ENCODE peak calls at places on chromosomes 13 and 19, in nine cellular contexts. E is cardiac fibroblast, N is body of pancreas, P is AG04449, I is retinal pigment epithelial cell, S is astrocyte of the cerebellum, V is Panc1, W is stomach, O is suprapubic skin. B is an unnamed sample.

GRCh38 chr13:47933688-47934011 is 67.4 kb downstream of the SUCLA2 start:
- DNase-seq in E (peak; percentile 10), V (no peak), N (no peak), W (no peak), P (no peak), I (no peak), S (peak; percentile 81), O (no peak), B (no peak)

GRCh38 chr19:50361290-50362029 is 4.0 kb downstream of the NAPSA start:
- DNase-seq in S (no peak), E (no peak), O (no peak), V (no peak), W (no peak), P (no peak), I (no peak), N (no peak), B (no peak)

GRCh38 chr19:19822148-19822429 is 539 bp upstream of the ZNF506 start:
- DNase-seq in S (no peak), I (no peak), E (no peak), V (no peak), P (no peak), O (no peak), N (peak; percentile 20), W (no peak), B (no peak)

GRCh38 chr19:51783373-51783772 is 11.6 kb upstream of the FPR3 start:
- DNase-seq in I (no peak), O (no peak), P (no peak), E (peak; percentile 51), S (no peak), N (no peak), W (no peak), V (no peak), B (no peak)

GRCh38 chr13:108895220-108895704 is 265.9 kb downstream of the MYO16 start:
- DNase-seq in P (peak; percentile 26), O (no peak), I (no peak), V (no peak), E (peak; percentile 52), W (no peak), N (no peak), S (peak; percentile 42), B (no peak)

GRCh38 chr13:113118328-113119021 is 4.1 kb upstream of the F10 start:
- DNase-seq in I (no peak), S (no peak), P (no peak), N (no peak), V (no peak), O (peak; percentile 72), W (peak; percentile 19), E (no peak), B (no peak)

GRCh38 chr13:49649963-49650312 is 21.6 kb downstream of the ARL11 start:
- DNase-seq in I (no peak), N (no peak), W (no peak), E (no peak), P (no peak), V (no peak), S (no peak), O (no peak), B (no peak)

GRCh38 chr13:86841264-86841663 is 829.9 kb upstream of the SLITRK5 start:
- DNase-seq in S (no peak), I (no peak), V (no peak), E (no peak), N (no peak), P (no peak), W (no peak), O (no peak), B (no peak)

GRCh38 chr13:54433511-54434206 is 1405.0 kb downstream of the OLFM4 start:
- DNase-seq in P (no peak), S (no peak), W (peak; percentile 58), E (no peak), O (no peak), I (no peak), V (no peak), N (peak; percentile 81), B (no peak)

GRCh38 chr19:14165986-14166385 is 29.6 kb upstream of the ASF1B start:
- DNase-seq in O (no peak), P (no peak), V (no peak), N (no peak), E (no peak), W (no peak), S (no peak), I (no peak), B (no peak)

GRCh38 chr19:11872624-11873023 is 15.0 kb upstream of the ZNF69 start:
- DNase-seq in I (no peak), S (no peak), V (no peak), O (no peak), P (no peak), N (no peak), W (no peak), E (no peak), B (no peak)
- H3K4me3 ChIP-seq in I (no peak overlapping the region), S (no peak overlapping the region), V (no peak overlapping the region), O (no peak overlapping the region), P (no peak overlapping the region), N (no peak overlapping the region), W (no peak overlapping the region), E (no peak overlapping the region), B (no peak overlapping the region)

GRCh38 chr13:81172603-81173002 is 831.7 kb upstream of the SPRY2 start:
- DNase-seq in O (no peak), S (no peak), V (no peak), E (no peak), N (no peak), W (no peak), I (no peak), P (no peak), B (no peak)

DNA sequence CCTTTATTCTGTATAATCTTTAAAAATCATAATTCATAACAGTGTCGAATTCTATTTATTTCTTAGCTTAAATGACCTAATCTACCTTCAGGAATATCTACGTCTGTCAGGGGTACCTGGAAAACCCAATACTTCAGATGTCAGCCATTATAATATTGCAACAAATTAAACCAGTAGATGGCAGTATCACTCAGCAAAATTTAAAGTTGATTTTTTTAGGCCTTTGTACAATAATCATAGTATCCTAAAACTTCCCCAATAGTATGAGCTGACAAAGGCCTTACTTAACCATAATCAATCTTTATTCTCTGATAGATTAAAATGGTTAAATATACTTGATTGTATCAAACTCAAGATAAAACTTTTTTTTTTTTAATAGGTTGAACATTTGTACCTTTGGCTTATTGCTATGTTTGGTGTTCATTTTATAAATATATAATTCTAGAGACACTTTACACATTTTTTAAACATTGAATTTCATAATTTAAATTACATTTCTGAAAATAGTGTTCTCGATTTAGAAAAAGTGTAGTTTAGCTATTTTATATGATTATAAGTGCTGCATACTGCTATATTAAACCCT is 830.2 kb upstream of the SPRY2 start:
- DNase-seq in S (no peak), E (peak; percentile 18), W (no peak), O (no peak), P (no peak), I (no peak), V (peak; percentile 5), N (no peak), B (no peak)
- TF ChIP-seq CTCF in S (peak; percentile 37), E (peak; percentile 33), W (no peak), O (peak; percentile 36), P (peak; percentile 16), I (peak; percentile 51), V (peak; percentile 46), N (peak; percentile 64), B (peak; percentile 59)

DNA sequence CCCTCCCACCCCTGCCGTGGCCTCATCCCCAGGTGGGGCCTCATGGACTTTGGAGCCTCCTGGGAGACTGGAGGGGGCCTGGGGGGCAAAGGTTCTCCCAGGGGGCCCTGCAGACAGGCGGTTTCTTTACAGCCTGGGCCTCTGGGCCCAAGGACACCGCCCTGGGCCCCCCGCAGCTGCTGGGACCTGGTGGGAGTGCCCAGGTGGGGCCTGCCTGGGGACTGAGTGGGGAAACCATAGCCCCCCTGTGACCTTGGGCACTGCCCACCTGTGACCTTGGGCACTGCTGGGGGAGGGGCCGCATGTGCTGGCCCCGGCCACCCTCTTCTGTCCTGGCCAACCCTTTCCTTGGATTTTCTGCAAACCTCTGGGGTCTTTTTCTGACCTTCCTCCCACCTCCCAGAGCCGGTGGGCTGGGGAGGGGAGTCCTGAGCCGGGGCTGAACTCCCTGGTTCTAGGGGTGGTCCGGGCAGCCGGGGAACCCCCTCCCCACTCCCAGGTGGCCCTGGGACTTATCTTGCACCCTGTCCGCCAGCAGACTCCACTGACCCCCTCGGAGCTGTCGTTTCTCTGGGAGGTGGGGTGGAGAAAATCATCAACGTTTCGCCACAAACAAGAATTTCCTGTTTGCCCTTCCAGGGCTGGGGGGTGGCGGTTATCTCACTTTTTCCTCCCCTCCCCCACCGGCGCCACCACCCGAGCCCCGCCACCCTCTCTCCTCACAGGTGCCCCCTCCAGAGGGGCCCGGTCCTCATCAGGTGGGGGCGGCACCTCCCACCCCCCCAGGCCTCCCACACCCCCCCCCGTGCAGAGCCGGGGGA is 27.1 kb downstream of the ARID3A start:
- DNase-seq in O (no peak), N (peak; percentile 61), V (no peak), E (peak; percentile 28), P (no peak), I (no peak), W (no peak), S (no peak), B (no peak)
- H3K4me3 ChIP-seq in O (peak overlapping the region; percentile 20), N (no peak overlapping the region), V (no peak overlapping the region), E (no peak overlapping the region), P (no peak overlapping the region), I (no peak overlapping the region), W (peak overlapping the region; percentile 4), S (no peak overlapping the region), B (no peak overlapping the region)

GRCh38 chr13:30673669-30674521 is 56.2 kb downstream of the USPL1 start:
- DNase-seq in N (peak; percentile 94), I (peak; percentile 36), W (peak; percentile 91), O (peak; percentile 91), V (peak; percentile 68), P (peak; percentile 58), E (peak; percentile 86), S (peak; percentile 40), B (no peak)
- TF ChIP-seq CTCF in N (peak; percentile 51), I (peak; percentile 59), W (no peak), O (peak; percentile 83), V (peak; percentile 79), P (peak; percentile 83), E (peak; percentile 49), S (peak; percentile 58), B (peak; percentile 58)

DNA sequence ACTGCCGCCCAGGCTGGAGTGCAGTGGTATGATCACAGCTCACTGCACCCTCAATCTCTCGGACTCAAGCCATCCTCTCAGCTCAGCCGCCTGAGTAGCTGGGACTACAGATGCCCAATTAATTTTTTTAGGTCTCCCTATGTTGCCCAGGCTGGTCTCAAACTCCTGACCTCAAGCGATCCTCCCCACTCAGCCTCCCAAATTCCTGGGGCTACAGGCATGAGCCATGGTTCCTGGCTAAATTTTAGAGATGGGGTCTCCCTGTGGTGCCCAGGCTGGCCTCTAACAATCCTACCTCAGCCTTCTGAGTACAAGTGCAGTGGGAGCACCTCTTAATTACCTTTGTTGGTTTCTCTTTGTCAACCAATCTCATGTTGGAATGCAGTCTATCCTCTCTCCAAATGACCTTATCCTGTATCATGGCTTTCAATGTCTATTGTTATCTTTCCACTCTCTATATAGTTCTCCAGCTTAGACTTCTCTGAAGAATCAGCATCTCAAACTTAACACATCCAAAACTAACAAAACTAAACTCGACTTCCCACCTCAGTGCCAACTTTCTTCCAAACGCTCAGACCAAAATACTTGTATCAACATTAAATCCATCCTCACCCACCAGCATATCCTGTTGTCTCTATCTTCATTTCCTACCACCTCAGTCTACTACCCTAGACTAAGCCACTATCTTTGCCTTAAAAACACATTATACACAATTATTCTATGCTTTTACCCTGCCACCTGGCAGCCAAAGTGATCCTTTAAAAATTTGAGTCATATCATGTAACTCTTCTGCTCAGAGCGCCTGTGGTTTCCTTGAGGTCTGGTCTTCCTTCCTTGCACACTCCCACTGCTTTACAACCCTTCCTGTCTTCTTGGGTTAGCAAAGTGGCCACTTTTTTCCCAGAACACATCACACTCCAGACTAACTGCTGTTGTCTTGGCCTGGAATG is 6.7 kb downstream of the TPT1 start:
- DNase-seq in O (no peak), S (no peak), E (peak; percentile 49), V (no peak), N (no peak), I (no peak), P (no peak), W (no peak), B (no peak)
- H3K4me3 ChIP-seq in O (no peak overlapping the region), S (no peak overlapping the region), E (no peak overlapping the region), V (no peak overlapping the region), N (no peak overlapping the region), I (no peak overlapping the region), P (no peak overlapping the region), W (no peak overlapping the region), B (no peak overlapping the region)